ENCODE peak calls at places on chromosome 10, in eight cellular contexts. K is cardiac fibroblast; B is stimulated activated CD4-positive, alpha-beta T cell treated with anti-CD3 and anti-CD28 coated beads, Interleukin-15, amount 100 ng/mL, for 1 hour; Y is astrocyte; R is frontal cortex; L is nephron progenitor cell; X is myocyte; W is DMS153. J is an unnamed sample.

GRCh38 chr10:13848530-13849425 is 262.0 kb downstream of the PRPF18 start:
- DNase-seq in W (no peak), B (no peak), K (no peak), X (no peak), L (no peak), R (no peak), Y (no peak), J (no peak)

GRCh38 chr10:77319557-77319956 is 318.1 kb downstream of the KCNMA1 start:
- DNase-seq in R (no peak), W (no peak), Y (peak), L (no peak), B (no peak), X (peak), K (peak), J (no peak)

GRCh38 chr10:21265622-21266021 is 259.9 kb downstream of the SKIDA1 start:
- DNase-seq in R (no peak), Y (peak), X (no peak), K (peak), L (no peak), W (no peak), B (no peak), J (no peak)

GRCh38 chr10:92567952-92568600 is 5.8 kb downstream of the IDE start:
- DNase-seq in K (peak), R (no peak), W (no peak), L (no peak), Y (peak), X (no peak), B (no peak), J (no peak)

GRCh38 chr10:42933454-42934340 is 143.2 kb upstream of the RET start:
- DNase-seq in X (no peak), K (peak), Y (no peak), L (peak), W (peak), R (no peak), B (no peak), J (no peak)

GRCh38 chr10:77927343-77928256 is 1.0 kb upstream of the DLG5 start:
- DNase-seq in Y (no peak), R (peak), X (no peak), W (no peak), B (no peak), K (no peak), L (peak), J (no peak)

GRCh38 chr10:34334908-34335307 is 480.2 kb downstream of the PARD3 start:
- DNase-seq in L (no peak), X (no peak), K (no peak), R (no peak), W (no peak), Y (no peak), B (no peak), J (no peak)

GRCh38 chr10:16887565-16887964 is 70.3 kb upstream of the RSU1 start:
- DNase-seq in K (peak), Y (peak), R (no peak), X (no peak), B (no peak), W (no peak), L (no peak), J (no peak)

GRCh38 chr10:125824736-125825135 is 1.4 kb downstream of the BCCIP start:
- DNase-seq in W (no peak), K (no peak), B (no peak), X (no peak), R (no peak), L (no peak), Y (peak), J (peak)

GRCh38 chr10:112804036-112804435 is 146.0 kb upstream of the TCF7L2 start:
- DNase-seq in W (peak), L (no peak), Y (no peak), X (no peak), R (no peak), B (no peak), K (peak), J (no peak)

GRCh38 chr10:72615985-72616384 is 9.9 kb downstream of the MICU1 start:
- DNase-seq in K (no peak), B (no peak), R (no peak), L (no peak), X (no peak), Y (no peak), W (no peak), J (no peak)

GRCh38 chr10:44207160-44207559 is 177.7 kb downstream of the CXCL12 start:
- DNase-seq in R (no peak), L (no peak), W (no peak), X (no peak), Y (no peak), B (no peak), K (no peak), J (no peak)

GRCh38 chr10:18020523-18020922 is 68.8 kb downstream of the SLC39A12 start:
- DNase-seq in Y (no peak), X (no peak), R (no peak), K (no peak), L (no peak), W (no peak), B (no peak), J (no peak)

GRCh38 chr10:73439605-73440298 is 6.4 kb upstream of the MSS51 start:
- DNase-seq in K (peak), R (no peak), X (peak), B (no peak), W (no peak), Y (peak), L (no peak), J (no peak)

GRCh38 chr10:6751363-6751762 is 171.3 kb upstream of the PRKCQ start:
- DNase-seq in Y (no peak), K (no peak), R (no peak), X (no peak), L (no peak), W (no peak), B (no peak), J (no peak)

GRCh38 chr10:29257106-29257783 is 31.6 kb upstream of the LYZL1 start:
- DNase-seq in R (no peak), W (no peak), Y (peak), K (peak), L (peak), X (peak), B (no peak), J (peak)

GRCh38 chr10:69352569-69353264 is 64.0 kb downstream of the TACR2 start:
- DNase-seq in X (peak), B (no peak), K (peak), L (no peak), Y (peak), R (no peak), W (no peak), J (no peak)

GRCh38 chr10:60778978-60779668 is 845 bp downstream of the CDK1 start:
- DNase-seq in K (no peak), B (no peak), R (no peak), W (no peak), Y (no peak), L (no peak), X (no peak), J (peak)

GRCh38 chr10:44193156-44193555 is 191.7 kb downstream of the CXCL12 start:
- DNase-seq in R (no peak), L (no peak), X (no peak), Y (peak), W (no peak), B (no peak), K (no peak), J (no peak)

GRCh38 chr10:62083868-62084267 is 182.4 kb downstream of the ARID5B start:
- DNase-seq in X (peak), L (no peak), W (peak), B (no peak), R (no peak), K (peak), Y (peak), J (no peak)

GRCh38 chr10:89158446-89158845 is 48.7 kb downstream of the CH25H start:
- DNase-seq in X (peak), W (no peak), R (no peak), Y (peak), K (no peak), B (no peak), L (no peak), J (no peak)

GRCh38 chr10:74875966-74876365 is 49.6 kb downstream of the KAT6B start:
- DNase-seq in K (no peak), X (no peak), Y (no peak), R (no peak), W (peak), L (no peak), B (no peak), J (no peak)

GRCh38 chr10:132434405-132435005 is 37.5 kb downstream of the PWWP2B start:
- DNase-seq in L (no peak), K (no peak), B (no peak), X (peak), Y (no peak), R (no peak), W (no peak), J (peak)

GRCh38 chr10:95445223-95445836 is 115.8 kb downstream of the SORBS1 start:
- DNase-seq in B (no peak), R (no peak), Y (peak), W (no peak), X (peak), K (peak), L (no peak), J (no peak)

GRCh38 chr10:6491841-6492609 is 88.1 kb downstream of the PRKCQ start:
- DNase-seq in X (no peak), K (no peak), R (no peak), B (no peak), L (no peak), Y (no peak), W (no peak), J (no peak)

GRCh38 chr10:122462533-122463465 is 1.4 kb downstream of the HTRA1 start:
- DNase-seq in W (no peak), B (no peak), Y (no peak), X (peak), K (peak), R (no peak), L (no peak), J (no peak)

GRCh38 chr10:24503627-24504320 is 219.9 kb downstream of the ARHGAP21 start:
- DNase-seq in Y (peak), R (no peak), L (peak), K (peak), X (peak), W (no peak), B (no peak), J (peak)

GRCh38 chr10:34766256-34766580 is 48.9 kb downstream of the PARD3 start:
- DNase-seq in W (peak), B (no peak), Y (peak), K (peak), X (no peak), L (no peak), R (no peak), J (no peak)

GRCh38 chr10:128551475-128551874 is 425.3 kb upstream of the MKI67 start:
- DNase-seq in W (no peak), X (no peak), R (no peak), Y (no peak), K (no peak), B (no peak), L (no peak), J (no peak)

GRCh38 chr10:35466170-35466569 is 129.9 kb downstream of the CCNY start:
- DNase-seq in W (no peak), X (no peak), B (no peak), Y (no peak), L (no peak), K (no peak), R (no peak), J (no peak)

GRCh38 chr10:130242483-130242882 is 106.3 kb downstream of the GLRX3 start:
- DNase-seq in B (no peak), X (no peak), K (no peak), W (no peak), L (no peak), R (no peak), Y (no peak), J (no peak)

GRCh38 chr10:85231534-85232270 is 903.3 kb downstream of the CCSER2 start:
- DNase-seq in X (no peak), B (no peak), R (no peak), Y (no peak), K (no peak), W (no peak), L (no peak), J (no peak)

GRCh38 chr10:43653746-43654145 is 5.1 kb upstream of the ZNF32 start:
- DNase-seq in Y (peak), B (no peak), W (no peak), R (no peak), L (no peak), X (peak), K (no peak), J (no peak)

GRCh38 chr10:28263136-28263857 is 39.6 kb downstream of the MPP7 start:
- DNase-seq in R (no peak), B (no peak), L (peak), K (no peak), Y (no peak), W (peak), X (no peak), J (no peak)

GRCh38 chr10:72764151-72764550 is 72.2 kb downstream of the MCU start:
- DNase-seq in Y (peak), B (no peak), K (peak), X (peak), R (no peak), W (no peak), L (no peak), J (no peak)

GRCh38 chr10:93718937-93719725 is 16.7 kb upstream of the FRA10AC1 start:
- DNase-seq in L (no peak), W (peak), R (no peak), B (no peak), Y (no peak), K (no peak), X (no peak), J (peak)

GRCh38 chr10:96890580-96890979 is 58.5 kb downstream of the LCOR start:
- DNase-seq in L (no peak), B (no peak), X (no peak), K (no peak), W (no peak), Y (no peak), R (no peak), J (no peak)

GRCh38 chr10:44799971-44800370 is 111.2 kb upstream of the TMEM72 start:
- DNase-seq in L (no peak), Y (peak), W (no peak), B (no peak), K (no peak), X (no peak), R (no peak), J (no peak)

GRCh38 chr10:125283191-125283590 is 122.8 kb upstream of the CTBP2 start:
- DNase-seq in W (peak), X (no peak), R (no peak), K (no peak), B (no peak), L (peak), Y (no peak), J (peak)

GRCh38 chr10:3741688-3742461 is 43.1 kb downstream of the KLF6 start:
- DNase-seq in W (no peak), R (no peak), L (no peak), K (peak), Y (peak), B (no peak), X (no peak), J (no peak)

J was measured in OCI-M1.